ENCODE peak calls at places on chromosomes 7 and 10, in six cellular contexts. X is activated CD8-positive, alpha-beta memory T cell treated with anti-CD3 and anti-CD28 coated beads, Interleukin-2, amount 10 ng/mL, durations not matched to agents 7 days and 5 days; P is coronary artery; H is RWPE1; S is brain microvascular endothelial cell; N is RPMI7951. M is an unnamed sample.

GRCh38 chr7:93920496-93921189 is 892 bp upstream of the GNG11 start:
- DNase-seq in X (no peak), S (no peak), N (no peak), H (no peak), P (no peak), M (peak; percentile 78)

GRCh38 chr7:159022238-159022993 is 122.3 kb downstream of the VIPR2 start:
- DNase-seq in N (peak; percentile 39), X (no peak), H (no peak), S (peak; percentile 49), P (no peak), M (peak; percentile 72)

GRCh38 chr7:22628112-22628511 is 98.9 kb upstream of the IL6 start:
- DNase-seq in S (no peak), X (no peak), N (no peak), H (no peak), P (no peak), M (no peak)

GRCh38 chr10:103277713-103278299 is 868 bp downstream of the INA start:
- DNase-seq in N (no peak), S (no peak), P (no peak), H (no peak), X (no peak), M (no peak)

GRCh38 chr7:24851791-24852190 is 94.5 kb upstream of the GSDME start:
- DNase-seq in P (no peak), X (peak; percentile 51), S (peak; percentile 57), N (peak; percentile 75), H (peak; percentile 30), M (peak; percentile 54)

GRCh38 chr10:126204320-126204719 is 184.0 kb downstream of the ADAM12 start:
- DNase-seq in P (no peak), N (peak; percentile 82), X (no peak), H (peak; percentile 80), S (no peak), M (peak; percentile 96)

GRCh38 chr7:14761506-14762296 is 140.8 kb downstream of the DGKB start:
- DNase-seq in N (no peak), X (no peak), H (no peak), P (no peak), S (peak; percentile 90), M (no peak)

GRCh38 chr10:51706225-51706624 is 6.8 kb upstream of the CSTF2T start:
- DNase-seq in P (peak; percentile 90), X (no peak), N (no peak), H (no peak), S (no peak), M (no peak)

GRCh38 chr7:157753713-157754415 is 417.1 kb downstream of the DNAJB6 start:
- DNase-seq in X (no peak), P (no peak), N (no peak), S (no peak), H (no peak), M (no peak)

GRCh38 chr10:94116848-94117247 is 123.1 kb downstream of the PLCE1 start:
- DNase-seq in P (no peak), S (peak; percentile 18), N (no peak), H (no peak), X (no peak), M (peak; percentile 29)

GRCh38 chr7:154892459-154892858 is 110.5 kb downstream of the PAXIP1 start:
- DNase-seq in S (no peak), P (no peak), N (peak; percentile 39), X (no peak), H (no peak), M (no peak)

GRCh38 chr7:47282790-47283496 is 299.0 kb downstream of the TNS3 start:
- DNase-seq in P (no peak), H (no peak), N (no peak), S (no peak), X (no peak), M (peak; percentile 79)

GRCh38 chr10:31584098-31584631 is 265.1 kb downstream of the ZEB1 start:
- DNase-seq in S (no peak), P (peak; percentile 62), N (peak; percentile 33), H (no peak), X (no peak), M (no peak)

GRCh38 chr10:5283305-5284158 is 81.2 kb upstream of the UCN3 start:
- DNase-seq in X (peak; percentile 73), H (peak; percentile 65), P (no peak), S (peak; percentile 36), N (peak; percentile 70), M (no peak)

GRCh38 chr7:22851140-22851539 is 28.5 kb upstream of the TOMM7 start:
- DNase-seq in N (peak; percentile 89), P (no peak), S (no peak), H (no peak), X (no peak), M (no peak)

GRCh38 chr7:81873559-81873958 is 103.7 kb upstream of the HGF start:
- DNase-seq in H (no peak), P (no peak), N (no peak), X (no peak), S (no peak), M (no peak)

GRCh38 chr7:44565097-44565794 is 8.5 kb downstream of the DDX56 start:
- DNase-seq in S (peak; percentile 43), X (peak; percentile 73), N (peak; percentile 54), P (no peak), H (peak; percentile 61), M (peak; percentile 32)

GRCh38 chr10:29668628-29669027 is 33.9 kb upstream of the SVIL start:
- DNase-seq in H (peak; percentile 70), N (no peak), P (no peak), X (no peak), S (peak; percentile 53), M (peak; percentile 58)

GRCh38 chr10:123576706-123577105 is 89.4 kb upstream of the GPR26 start:
- DNase-seq in H (no peak), X (no peak), P (no peak), S (no peak), N (no peak), M (no peak)

M was measured in RCC 7860.